ENCODE peak calls at places on chromosome 17, in four cellular contexts. One of them, this sample, is unnamed. For H3K9me3, the result is how much of the 10 kb centered on the place peaks cover.

GRCh38 chr17:77327181-77327565 is 186.4 kb downstream of the SEC14L1 start:
- DNase-seq in suprapubic skin: no peak
- DNase-seq in prostate gland: no peak
- DNase-seq in HCT116: no peak
- DNase-seq in this sample: peak

GRCh38 chr17:74089869-74090464 is 113.5 kb upstream of the RPL38 start:
- DNase-seq in suprapubic skin: no peak
- DNase-seq in prostate gland: peak
- DNase-seq in HCT116: peak
- DNase-seq in this sample: no peak

GRCh38 chr17:21174719-21175118 is 39.2 kb downstream of the TMEM11 start:
- DNase-seq in suprapubic skin: peak
- DNase-seq in prostate gland: no peak
- DNase-seq in HCT116: no peak
- DNase-seq in this sample: no peak

GRCh38 chr17:68378202-68379149 is 78.8 kb downstream of the WIPI1 start:
- DNase-seq in suprapubic skin: peak
- DNase-seq in prostate gland: peak
- DNase-seq in HCT116: peak
- DNase-seq in this sample: peak

GRCh38 chr17:65278050-65278819 is 141.1 kb downstream of the RGS9 start:
- DNase-seq in suprapubic skin: no peak
- DNase-seq in prostate gland: peak
- DNase-seq in HCT116: peak
- DNase-seq in this sample: no peak

GRCh38 chr17:19650826-19651225 is 2.3 kb downstream of the ALDH3A2 start:
- DNase-seq in suprapubic skin: no peak
- DNase-seq in prostate gland: no peak
- DNase-seq in HCT116: no peak
- DNase-seq in this sample: no peak

GRCh38 chr17:43627657-43628650 is 33.8 kb downstream of the MEOX1 start:
- DNase-seq in suprapubic skin: no peak
- DNase-seq in prostate gland: no peak
- DNase-seq in HCT116: no peak
- DNase-seq in this sample: no peak

GRCh38 chr17:82400830-82401229 is 17.3 kb upstream of the HEXD start:
- DNase-seq in suprapubic skin: no peak
- DNase-seq in prostate gland: no peak
- DNase-seq in HCT116: no peak
- DNase-seq in this sample: no peak

GRCh38 chr17:38724337-38724988 is 5.7 kb upstream of the CISD3 start:
- DNase-seq in suprapubic skin: no peak
- DNase-seq in prostate gland: no peak
- DNase-seq in HCT116: no peak
- DNase-seq in this sample: no peak

GRCh38 chr17:35086164-35086563 is 22.7 kb upstream of the RFFL start:
- DNase-seq in suprapubic skin: no peak
- DNase-seq in prostate gland: no peak
- DNase-seq in HCT116: no peak
- DNase-seq in this sample: no peak

GRCh38 chr17:35088911-35089845 is 25.7 kb upstream of the RFFL start:
- DNase-seq in suprapubic skin: peak
- DNase-seq in prostate gland: peak
- DNase-seq in HCT116: peak
- DNase-seq in this sample: peak

GRCh38 chr17:35088647-35088910 is 25.1 kb upstream of the RFFL start:
- DNase-seq in suprapubic skin: no peak
- DNase-seq in prostate gland: peak
- DNase-seq in HCT116: peak
- DNase-seq in this sample: no peak

GRCh38 chr17:35086931-35087573 is 23.5 kb upstream of the RFFL start:
- DNase-seq in suprapubic skin: no peak
- DNase-seq in prostate gland: no peak
- DNase-seq in HCT116: no peak
- DNase-seq in this sample: no peak

DNA sequence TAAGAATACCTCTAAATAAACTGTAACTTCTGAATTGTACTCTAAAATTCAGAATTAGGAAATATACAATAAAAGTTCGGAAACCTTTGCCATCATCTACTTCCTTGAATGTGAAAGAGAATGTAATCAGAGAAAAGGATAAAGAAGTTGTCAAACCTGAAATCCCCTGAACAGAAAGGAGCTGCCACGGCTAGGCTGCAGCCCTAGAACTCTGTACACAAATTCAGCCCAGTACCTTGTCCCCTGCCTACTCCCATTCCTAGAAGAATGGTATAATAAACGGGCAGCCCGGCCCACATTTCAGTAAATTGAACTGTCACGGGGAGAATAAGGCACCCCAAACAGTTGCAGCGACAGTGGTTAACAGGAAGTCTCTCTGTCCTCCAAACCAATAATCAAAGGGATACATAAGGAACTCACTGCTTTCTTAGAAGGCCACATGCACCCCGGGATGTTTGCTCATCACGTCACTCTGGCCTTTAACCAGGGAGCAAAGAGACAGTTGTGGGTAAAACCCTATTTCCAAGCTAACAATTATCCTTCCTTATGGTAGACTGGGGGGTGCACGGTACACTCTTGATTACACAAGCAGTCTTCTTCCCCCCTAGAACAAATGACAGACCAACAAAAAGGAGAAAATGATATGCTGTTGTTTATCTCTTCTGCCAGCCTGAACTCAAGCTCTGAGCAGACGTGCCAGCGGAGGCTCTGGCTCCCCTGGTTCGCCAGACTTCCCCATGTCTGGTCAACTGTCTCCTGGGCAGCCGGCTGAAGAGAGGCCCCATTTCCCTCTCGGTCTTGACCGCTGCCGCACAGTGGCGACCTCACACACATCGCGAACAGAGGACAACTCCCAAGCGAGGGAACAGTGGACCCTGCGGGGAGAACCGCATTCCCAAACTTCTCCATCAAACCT is 24.5 kb upstream of the RFFL start:
- DNase-seq in suprapubic skin: peak
- DNase-seq in prostate gland: peak
- DNase-seq in HCT116: no peak
- DNase-seq in this sample: peak
- TF ChIP-seq POLR2A in suprapubic skin: no peak
- TF ChIP-seq POLR2A in prostate gland: no peak
- TF ChIP-seq POLR2A in HCT116: peak
- TF ChIP-seq POLR2A in this sample: no peak

GRCh38 chr17:22703786-22704441 is 1011.6 kb downstream of the KCNJ18 start:
- DNase-seq in suprapubic skin: no peak
- DNase-seq in prostate gland: no peak
- DNase-seq in HCT116: no peak
- DNase-seq in this sample: no peak
- H3K9me3 ChIP-seq in suprapubic skin: under half
- H3K9me3 ChIP-seq in prostate gland: under half
- H3K9me3 ChIP-seq in HCT116: under half
- H3K9me3 ChIP-seq in this sample: under half

GRCh38 chr17:79385962-79386563 is 224.8 kb downstream of the RBFOX3 start:
- DNase-seq in suprapubic skin: no peak
- DNase-seq in prostate gland: no peak
- DNase-seq in HCT116: no peak
- DNase-seq in this sample: no peak
- TF ChIP-seq POLR2A in suprapubic skin: no peak
- TF ChIP-seq POLR2A in prostate gland: no peak
- TF ChIP-seq POLR2A in HCT116: no peak
- TF ChIP-seq POLR2A in this sample: no peak

DNA sequence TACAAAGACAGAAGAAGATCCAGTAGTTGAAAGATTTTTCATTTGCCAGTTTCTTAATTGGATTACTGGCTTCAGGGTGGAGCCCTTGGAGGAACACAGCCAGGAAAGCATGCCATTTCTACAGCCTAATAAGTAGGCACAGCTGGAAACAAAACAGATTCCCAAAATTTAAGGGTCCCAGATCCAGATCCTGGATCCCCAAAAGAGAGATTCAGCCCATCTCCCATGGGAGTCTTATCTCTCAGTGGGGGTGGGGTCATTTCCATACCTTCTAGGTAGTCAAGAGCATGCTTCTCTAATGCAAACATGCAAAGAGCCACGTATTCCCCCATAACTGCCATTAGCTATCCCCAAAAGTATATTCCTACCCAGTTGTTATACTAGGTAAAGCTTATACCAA is 49.9 kb downstream of the SCPEP1 start:
- DNase-seq in suprapubic skin: no peak
- DNase-seq in prostate gland: no peak
- DNase-seq in HCT116: no peak
- DNase-seq in this sample: no peak
- H3K9me3 ChIP-seq in suprapubic skin: under half
- H3K9me3 ChIP-seq in prostate gland: under half
- H3K9me3 ChIP-seq in HCT116: under half
- H3K9me3 ChIP-seq in this sample: under half

DNA sequence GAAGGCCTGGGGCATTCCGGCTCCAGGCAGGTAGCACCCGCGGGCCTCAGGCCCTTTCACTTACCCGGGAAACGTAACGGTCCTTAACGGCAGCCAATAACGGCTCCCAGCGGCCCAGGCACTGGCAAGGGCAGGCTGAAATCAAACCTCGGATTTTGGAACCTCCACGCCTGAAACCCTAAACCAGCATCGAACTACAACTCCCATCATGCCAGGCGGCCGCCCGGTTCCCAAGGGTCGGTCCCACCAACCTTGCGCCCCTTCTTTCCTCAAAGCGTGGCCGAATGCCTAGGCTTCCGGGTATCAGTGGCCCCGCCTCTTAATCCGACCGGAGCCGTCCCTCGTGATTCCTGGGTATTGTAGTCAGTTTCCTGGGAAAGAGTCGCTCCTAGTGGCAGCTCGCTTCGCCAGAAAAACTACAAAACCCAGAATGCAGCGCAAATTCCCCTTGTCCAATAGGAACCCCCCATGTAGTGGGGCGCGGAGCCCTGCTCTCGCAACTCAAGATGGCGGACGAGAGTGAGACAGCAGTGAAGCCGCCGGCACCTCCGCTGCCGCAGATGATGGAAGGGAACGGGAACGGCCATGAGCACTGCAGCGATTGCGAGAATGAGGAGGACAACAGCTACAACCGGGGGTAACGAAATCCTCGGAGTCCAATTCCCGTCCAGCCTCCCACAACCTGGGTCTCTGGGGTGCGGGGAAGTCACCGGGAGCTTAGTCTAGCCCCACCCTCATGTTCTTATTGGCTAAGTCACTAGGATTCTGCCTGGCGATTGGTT is at the start of gene NMT1:
- DNase-seq in suprapubic skin: peak
- DNase-seq in prostate gland: peak
- DNase-seq in HCT116: peak
- DNase-seq in this sample: peak
- TF ChIP-seq POLR2A in suprapubic skin: peak
- TF ChIP-seq POLR2A in prostate gland: peak
- TF ChIP-seq POLR2A in HCT116: peak
- TF ChIP-seq POLR2A in this sample: peak

GRCh38 chr17:67133161-67133560 is 88.8 kb downstream of the CACNG1 start:
- DNase-seq in suprapubic skin: no peak
- DNase-seq in prostate gland: no peak
- DNase-seq in HCT116: no peak
- DNase-seq in this sample: no peak
- H3K9me3 ChIP-seq in suprapubic skin: under half
- H3K9me3 ChIP-seq in prostate gland: under half
- H3K9me3 ChIP-seq in HCT116: under half
- H3K9me3 ChIP-seq in this sample: under half

This sample was measured in breast epithelium.